ENCODE peak calls at places on chromosomes 3 and 15, in nine cellular contexts. I is fibroblast of mammary gland, X is lung, J is upper lobe of right lung, Y is sigmoid colon, C is A549, T is WERI-Rb-1, S is fibroblast of pulmonary artery, E is AG04449. P is an unnamed sample.

GRCh38 chr3:2937578-2937977 is 172.6 kb downstream of the IL5RA start:
- DNase-seq in I (no peak), X (no peak), J (no peak), Y (no peak), C (no peak), T (no peak), S (no peak), E (no peak), P (no peak)

GRCh38 chr3:41026394-41027177 is 172.7 kb upstream of the CTNNB1 start:
- DNase-seq in I (peak; percentile 93), X (no peak), J (no peak), Y (peak; percentile 82), C (peak; percentile 60), T (peak; percentile 71), S (peak; percentile 96), E (no peak), P (peak; percentile 49)

GRCh38 chr15:34721802-34722795 is 32.7 kb downstream of the GJD2 start:
- DNase-seq in I (peak; percentile 23), X (no peak), J (no peak), Y (peak; percentile 63), C (peak; percentile 59), T (peak; percentile 92), S (peak; percentile 30), E (no peak), P (no peak)

GRCh38 chr3:14514323-14514720 is 25.8 kb downstream of the GRIP2 start:
- DNase-seq in I (no peak), X (no peak), J (peak; percentile 51), Y (peak; percentile 59), C (no peak), T (peak; percentile 1), S (no peak), E (no peak), P (no peak)

GRCh38 chr3:172139528-172140276 is 100.3 kb downstream of the FNDC3B start:
- DNase-seq in I (no peak), X (no peak), J (no peak), Y (no peak), C (no peak), T (no peak), S (no peak), E (no peak), P (no peak)

GRCh38 chr15:68252925-68253534 is 23.5 kb upstream of the CLN6 start:
- DNase-seq in I (peak; percentile 87), X (no peak), J (no peak), Y (no peak), C (peak; percentile 88), T (peak; percentile 49), S (peak; percentile 91), E (no peak), P (peak; percentile 75)

GRCh38 chr3:134993011-134993410 is 198.0 kb downstream of the EPHB1 start:
- DNase-seq in I (no peak), X (no peak), J (no peak), Y (no peak), C (no peak), T (no peak), S (no peak), E (no peak), P (no peak)

GRCh38 chr15:66189291-66189690 is 64.3 kb downstream of the MEGF11 start:
- DNase-seq in I (no peak), X (no peak), J (no peak), Y (no peak), C (no peak), T (no peak), S (no peak), E (no peak), P (no peak)

GRCh38 chr3:143121240-143122088 is 1.9 kb downstream of the CHST2 start:
- DNase-seq in I (peak; percentile 68), X (peak; percentile 42), J (peak; percentile 71), Y (no peak), C (peak; percentile 50), T (peak; percentile 86), S (peak; percentile 73), E (no peak), P (no peak)

GRCh38 chr3:72227536-72228070 is 442.7 kb upstream of the PROK2 start:
- DNase-seq in I (peak; percentile 89), X (no peak), J (no peak), Y (no peak), C (no peak), T (no peak), S (peak; percentile 82), E (no peak), P (no peak)

GRCh38 chr3:86416334-86416733 is 574.6 kb downstream of the VGLL3 start:
- DNase-seq in I (no peak), X (no peak), J (no peak), Y (no peak), C (no peak), T (no peak), S (no peak), E (no peak), P (no peak)

DNA sequence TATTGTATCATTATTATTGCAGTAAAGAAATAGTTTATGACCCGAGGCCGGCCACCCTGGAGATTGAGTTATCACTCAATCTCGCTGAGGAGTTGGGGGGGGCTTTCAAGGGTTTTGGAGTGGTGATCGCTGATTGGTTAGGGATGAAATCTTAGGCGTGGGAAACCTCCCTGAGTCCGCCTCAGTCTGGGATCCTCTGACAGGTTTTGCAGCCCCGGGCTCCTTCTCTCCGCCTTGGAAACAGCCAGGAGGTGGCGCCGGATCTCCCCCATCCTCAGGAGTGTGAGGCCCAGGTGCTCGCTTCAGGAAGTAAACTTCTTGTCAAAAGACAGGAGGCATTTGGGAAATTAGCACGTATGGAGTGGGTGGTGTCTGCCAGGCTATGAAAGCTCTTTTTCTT is 41.1 kb upstream of the SEC61A1 start:
- DNase-seq in I (peak; percentile 20), X (peak; percentile 84), J (peak; percentile 89), Y (no peak), C (peak; percentile 68), T (peak; percentile 87), S (peak; percentile 25), E (no peak), P (no peak)
- TF ChIP-seq CTCF in I (peak; percentile 34), X (no peak), J (peak; percentile 40), Y (no peak), C (peak; percentile 44), T (peak; percentile 75), S (peak; percentile 41), E (peak; percentile 43), P (peak; percentile 58)

DNA sequence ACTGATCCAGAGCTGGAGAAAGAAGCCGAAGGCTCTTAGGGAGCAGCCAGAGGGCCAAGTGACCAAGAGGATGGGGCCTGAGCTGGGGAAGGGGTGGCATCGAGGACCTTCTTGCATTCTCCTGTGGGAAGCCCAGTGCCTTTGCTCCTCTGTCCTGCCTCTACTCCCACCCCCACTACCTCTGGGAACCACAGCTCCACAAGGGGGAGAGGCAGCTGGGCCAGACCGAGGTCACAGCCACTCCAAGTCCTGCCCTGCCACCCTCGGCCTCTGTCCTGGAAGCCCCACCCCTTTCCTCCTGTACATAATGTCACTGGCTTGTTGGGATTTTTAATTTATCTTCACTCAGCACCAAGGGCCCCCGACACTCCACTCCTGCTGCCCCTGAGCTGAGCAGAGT is 9.5 kb downstream of the CHRD start:
- DNase-seq in I (no peak), X (no peak), J (no peak), Y (no peak), C (no peak), T (no peak), S (no peak), E (no peak), P (no peak)
- H3K4me3 ChIP-seq in I (no peak overlapping the region), X (no peak overlapping the region), J (no peak overlapping the region), Y (no peak overlapping the region), C (no peak overlapping the region), T (no peak overlapping the region), S (no peak overlapping the region), E (no peak overlapping the region), P (no peak overlapping the region)

GRCh38 chr3:133820129-133820528 is 14.5 kb downstream of the SRPRB start:
- DNase-seq in I (no peak), X (no peak), J (no peak), Y (no peak), C (no peak), T (no peak), S (no peak), E (no peak), P (no peak)

GRCh38 chr3:133824961-133825485 is 19.4 kb downstream of the SRPRB start:
- DNase-seq in I (no peak), X (no peak), J (no peak), Y (no peak), C (no peak), T (no peak), S (no peak), E (no peak), P (no peak)

GRCh38 chr3:133825969-133826727 is 20.5 kb downstream of the SRPRB start:
- DNase-seq in I (no peak), X (no peak), J (no peak), Y (no peak), C (no peak), T (no peak), S (no peak), E (no peak), P (no peak)

GRCh38 chr3:133820889-133821675 is 15.5 kb downstream of the SRPRB start:
- DNase-seq in I (no peak), X (no peak), J (no peak), Y (no peak), C (no peak), T (no peak), S (no peak), E (no peak), P (no peak)

GRCh38 chr3:133821767-133822638 is 16.4 kb downstream of the SRPRB start:
- DNase-seq in I (peak; percentile 95), X (no peak), J (no peak), Y (no peak), C (no peak), T (peak; percentile 29), S (peak; percentile 38), E (no peak), P (no peak)
- TF ChIP-seq CTCF in I (peak; percentile 52), X (no peak), J (peak; percentile 24), Y (no peak), C (no peak), T (peak; percentile 46), S (no peak), E (no peak), P (no peak)

DNA sequence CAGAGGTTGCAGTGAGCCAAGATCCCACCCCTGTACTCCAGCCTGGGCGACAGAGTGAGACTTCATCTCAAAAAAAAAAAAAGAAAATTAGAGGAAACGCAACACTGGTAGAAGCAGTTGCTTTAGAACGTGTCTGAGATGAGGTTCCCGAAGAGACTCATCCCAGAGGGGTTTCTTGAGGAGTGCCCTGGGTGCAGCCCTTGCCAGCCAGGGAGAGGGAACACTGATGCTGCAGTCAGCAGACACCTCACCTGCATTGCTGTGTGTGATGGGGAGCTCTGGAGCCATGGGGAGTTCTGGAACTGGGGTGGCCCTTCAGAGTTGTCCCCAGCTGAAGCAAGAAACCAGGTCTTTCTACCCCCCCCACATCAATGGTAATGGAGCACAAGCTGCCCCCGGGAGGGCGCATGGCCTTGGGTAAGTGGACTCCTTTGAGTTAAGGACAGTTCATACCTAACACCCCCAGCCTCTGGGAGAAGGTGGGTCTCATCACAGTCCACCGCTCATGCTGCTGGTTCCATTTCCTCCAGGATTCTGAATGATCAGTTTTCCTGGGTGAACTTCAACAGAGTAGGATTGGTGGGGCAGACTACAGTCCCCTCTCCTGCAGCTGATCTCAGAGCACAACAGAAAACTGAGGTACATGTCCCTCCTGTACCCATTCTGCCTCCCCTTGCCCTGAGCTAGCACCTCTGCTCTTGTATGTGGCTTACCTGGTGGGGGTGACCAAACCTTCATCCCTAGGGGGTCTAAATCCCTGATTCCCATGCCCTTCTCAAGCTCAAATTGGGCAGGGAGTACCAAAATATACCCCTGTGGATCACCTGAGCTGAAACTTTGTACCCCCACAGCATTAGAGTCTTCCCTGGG is 18.7 kb upstream of the LRRC2 start:
- DNase-seq in I (no peak), X (no peak), J (no peak), Y (no peak), C (no peak), T (no peak), S (no peak), E (no peak), P (no peak)
- H3K4me3 ChIP-seq in I (no peak overlapping the region), X (no peak overlapping the region), J (no peak overlapping the region), Y (no peak overlapping the region), C (no peak overlapping the region), T (no peak overlapping the region), S (no peak overlapping the region), E (no peak overlapping the region), P (no peak overlapping the region)

GRCh38 chr15:57762302-57762701 is 55.8 kb downstream of the POLR2M start:
- DNase-seq in I (no peak), X (no peak), J (no peak), Y (no peak), C (no peak), T (peak; percentile 10), S (no peak), E (no peak), P (no peak)
- TF ChIP-seq CTCF in I (peak; percentile 20), X (no peak), J (no peak), Y (no peak), C (no peak), T (peak; percentile 8), S (peak; percentile 15), E (no peak), P (peak; percentile 12)

P was measured in astrocyte of the cerebellum.